ENCODE peak calls at places on chromosomes 12 and 14, in eight cellular contexts. P is hepatocyte, H is dorsolateral prefrontal cortex, E is pancreas, X is lower leg skin, W is sigmoid colon, B is esophagus squamous epithelium, K is brain microvascular endothelial cell. O is an unnamed sample.

GRCh38 chr14:52446355-52446754 is 106.0 kb downstream of the TXNDC16 start:
- DNase-seq in P (peak), E (no peak), B (no peak), K (no peak), X (no peak), W (no peak), H (no peak), O (no peak)

GRCh38 chr12:4910502-4911315 is 1.0 kb downstream of the KCNA1 start:
- DNase-seq in W (no peak), K (no peak), E (no peak), X (no peak), P (no peak), B (no peak), H (no peak), O (no peak)

GRCh38 chr14:63282997-63283396 is 35.7 kb downstream of the GPHB5 start:
- DNase-seq in W (no peak), H (no peak), K (no peak), P (no peak), E (no peak), B (no peak), X (no peak), O (no peak)

GRCh38 chr12:57193706-57194245 is 22.8 kb upstream of the NXPH4 start:
- DNase-seq in B (no peak), W (no peak), K (no peak), H (no peak), E (no peak), P (no peak), X (no peak), O (no peak)

GRCh38 chr14:77039285-77040058 is 11.0 kb upstream of the IRF2BPL start:
- DNase-seq in P (peak), H (no peak), E (no peak), W (no peak), B (no peak), K (no peak), X (no peak), O (no peak)

GRCh38 chr12:32049956-32050355 is 56.7 kb upstream of the BICD1 start:
- DNase-seq in K (no peak), B (no peak), X (no peak), W (no peak), H (no peak), P (no peak), E (no peak), O (no peak)

GRCh38 chr12:10018390-10018789 is 8.0 kb downstream of the CLEC12B start:
- DNase-seq in P (no peak), K (no peak), W (no peak), H (no peak), E (no peak), B (no peak), X (no peak), O (no peak)

GRCh38 chr12:7144414-7145120 is 14.4 kb downstream of the CLSTN3 start:
- DNase-seq in E (no peak), B (no peak), H (no peak), X (no peak), K (no peak), P (peak), W (peak), O (no peak)

GRCh38 chr12:121420109-121420508 is 20.2 kb downstream of the RNF34 start:
- DNase-seq in P (no peak), X (no peak), B (no peak), E (no peak), W (no peak), K (no peak), H (no peak), O (no peak)

GRCh38 chr14:28751467-28752058 is 15.0 kb upstream of the FOXG1 start:
- DNase-seq in P (peak), W (no peak), E (peak), K (peak), H (no peak), X (no peak), B (no peak), O (peak)

GRCh38 chr14:64766430-64767151 is 62.4 kb downstream of the PLEKHG3 start:
- DNase-seq in H (no peak), B (no peak), E (no peak), K (no peak), P (no peak), X (no peak), W (peak), O (no peak)

GRCh38 chr14:44846232-44846824 is 115.4 kb downstream of the KLHL28 start:
- DNase-seq in E (peak), W (no peak), P (peak), H (no peak), K (peak), X (no peak), B (no peak), O (peak)

GRCh38 chr12:108612788-108613282 is 15.0 kb upstream of the TMEM119 start:
- DNase-seq in B (no peak), W (no peak), E (no peak), K (no peak), X (no peak), P (no peak), H (no peak), O (no peak)

GRCh38 chr12:1644523-1645438 is 15.8 kb downstream of the WNT5B start:
- DNase-seq in H (peak), X (peak), P (peak), E (peak), K (peak), B (no peak), W (peak), O (no peak)

GRCh38 chr14:68621400-68622365 is 171.2 kb downstream of the ZFP36L1 start:
- DNase-seq in E (no peak), X (peak), W (no peak), H (no peak), B (no peak), K (peak), P (no peak), O (no peak)

GRCh38 chr14:103748539-103748867 is 32.9 kb downstream of the ZFYVE21 start:
- DNase-seq in X (no peak), P (no peak), B (no peak), K (no peak), W (peak), E (no peak), H (no peak), O (no peak)

GRCh38 chr14:93011650-93012317 is 88.8 kb downstream of the CHGA start:
- DNase-seq in E (no peak), W (no peak), P (no peak), H (peak), X (no peak), K (no peak), B (no peak), O (no peak)

GRCh38 chr12:57224973-57225679 is 4.4 kb upstream of the SHMT2 start:
- DNase-seq in H (no peak), E (peak), X (no peak), B (no peak), P (peak), K (no peak), W (peak), O (peak)

GRCh38 chr14:49950275-49951250 is 57.7 kb downstream of the ARF6 start:
- DNase-seq in B (no peak), H (no peak), P (no peak), W (no peak), K (no peak), X (peak), E (peak), O (peak)

GRCh38 chr12:43370299-43370698 is 181.7 kb downstream of the ADAMTS20 start:
- DNase-seq in B (no peak), H (no peak), W (no peak), P (no peak), E (no peak), K (peak), X (no peak), O (peak)

GRCh38 chr14:45065540-45065939 is 18.4 kb upstream of the PRPF39 start:
- DNase-seq in K (no peak), X (no peak), P (no peak), B (no peak), W (no peak), E (no peak), H (no peak), O (no peak)

GRCh38 chr12:65940744-65941143 is 116.5 kb downstream of the HMGA2 start:
- DNase-seq in P (no peak), X (no peak), E (no peak), K (no peak), B (no peak), W (no peak), H (no peak), O (no peak)

GRCh38 chr12:121568503-121568902 is 12.3 kb downstream of the KDM2B start:
- DNase-seq in E (no peak), B (no peak), H (no peak), P (no peak), W (no peak), K (no peak), X (no peak), O (no peak)

GRCh38 chr14:99562848-99563748 is 40.9 kb downstream of the CCDC85C start:
- DNase-seq in X (no peak), P (peak), H (peak), K (peak), E (peak), B (no peak), W (peak), O (peak)

GRCh38 chr14:25841226-25841625 is 756.6 kb downstream of the NOVA1 start:
- DNase-seq in X (no peak), K (no peak), E (no peak), P (no peak), W (no peak), B (no peak), H (no peak), O (no peak)

GRCh38 chr14:32361674-32362073 is 32.6 kb downstream of the AKAP6 start:
- DNase-seq in P (no peak), H (no peak), X (no peak), B (no peak), E (no peak), W (no peak), K (no peak), O (no peak)

GRCh38 chr12:67039995-67040860 is 228.9 kb upstream of the CAND1 start:
- DNase-seq in W (no peak), P (no peak), X (no peak), E (no peak), H (no peak), B (no peak), K (no peak), O (no peak)

GRCh38 chr12:6113691-6114475 is 10.6 kb downstream of the VWF start:
- DNase-seq in W (no peak), X (no peak), E (no peak), P (no peak), B (no peak), H (no peak), K (no peak), O (no peak)

GRCh38 chr14:101636081-101636560 is 74.8 kb downstream of the DIO3 start:
- DNase-seq in W (no peak), P (no peak), X (no peak), K (no peak), H (no peak), E (no peak), B (no peak), O (no peak)

GRCh38 chr12:57609781-57610552 is 1.3 kb upstream of the ARHGEF25 start:
- DNase-seq in K (no peak), E (no peak), W (no peak), B (no peak), X (no peak), H (no peak), P (no peak), O (no peak)

GRCh38 chr14:71165121-71165574 is 257.9 kb downstream of the PCNX1 start:
- DNase-seq in B (no peak), E (peak), W (no peak), X (no peak), K (no peak), P (peak), H (no peak), O (peak)

GRCh38 chr12:3670083-3670620 is 82.8 kb downstream of the CRACR2A start:
- DNase-seq in W (no peak), K (no peak), E (no peak), P (no peak), X (no peak), B (no peak), H (no peak), O (no peak)

GRCh38 chr14:104530651-104531050 is 48.9 kb upstream of the C14orf180 start:
- DNase-seq in W (peak), K (no peak), B (no peak), X (no peak), E (no peak), P (no peak), H (no peak), O (no peak)

GRCh38 chr14:95206534-95206933 is 49.2 kb upstream of the DICER1 start:
- DNase-seq in K (no peak), E (no peak), B (no peak), P (no peak), H (no peak), X (no peak), W (no peak), O (no peak)

GRCh38 chr14:60008042-60008441 is 83.7 kb upstream of the PCNX4 start:
- DNase-seq in H (no peak), K (no peak), X (no peak), B (no peak), P (no peak), E (no peak), W (no peak), O (no peak)

GRCh38 chr12:6852651-6853354 is 853 bp downstream of the USP5 start:
- DNase-seq in K (peak), H (peak), W (peak), B (no peak), X (peak), P (peak), E (peak), O (peak)

GRCh38 chr12:49703647-49704137 is 3.5 kb downstream of the FMNL3 start:
- DNase-seq in X (no peak), H (no peak), E (no peak), B (no peak), P (no peak), K (peak), W (no peak), O (no peak)

GRCh38 chr12:89421093-89421835 is 69.0 kb upstream of the DUSP6 start:
- DNase-seq in E (no peak), B (no peak), K (no peak), H (no peak), W (no peak), X (no peak), P (no peak), O (no peak)
- TF ChIP-seq CTCF in E (no peak), B (no peak), K (peak), H (no peak), W (no peak), X (no peak), P (no peak), O (no peak)

DNA sequence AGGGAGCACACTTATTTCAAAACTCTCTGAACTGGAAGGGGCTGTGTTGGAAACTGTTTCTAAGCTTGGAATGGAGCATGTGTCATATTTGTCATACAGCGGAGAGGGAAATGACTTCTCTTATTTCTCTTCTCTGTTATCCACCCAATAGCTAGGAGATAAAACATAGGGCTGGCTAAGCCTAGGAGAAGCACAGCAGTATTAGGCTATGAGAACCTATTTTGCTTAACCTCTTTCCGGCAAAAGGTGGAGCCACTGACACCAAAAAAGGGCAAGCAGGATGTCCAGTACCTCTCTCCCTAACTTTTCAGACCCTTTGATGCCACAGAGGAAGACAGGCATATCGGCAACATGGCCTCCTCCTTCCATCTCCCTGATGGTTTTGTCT is 148.3 kb downstream of the CRADD start:
- DNase-seq in W (no peak), P (no peak), B (no peak), H (no peak), X (no peak), K (no peak), E (no peak), O (no peak)
- TF ChIP-seq CTCF in W (no peak), P (no peak), B (no peak), H (no peak), X (no peak), K (no peak), E (no peak), O (no peak)

DNA sequence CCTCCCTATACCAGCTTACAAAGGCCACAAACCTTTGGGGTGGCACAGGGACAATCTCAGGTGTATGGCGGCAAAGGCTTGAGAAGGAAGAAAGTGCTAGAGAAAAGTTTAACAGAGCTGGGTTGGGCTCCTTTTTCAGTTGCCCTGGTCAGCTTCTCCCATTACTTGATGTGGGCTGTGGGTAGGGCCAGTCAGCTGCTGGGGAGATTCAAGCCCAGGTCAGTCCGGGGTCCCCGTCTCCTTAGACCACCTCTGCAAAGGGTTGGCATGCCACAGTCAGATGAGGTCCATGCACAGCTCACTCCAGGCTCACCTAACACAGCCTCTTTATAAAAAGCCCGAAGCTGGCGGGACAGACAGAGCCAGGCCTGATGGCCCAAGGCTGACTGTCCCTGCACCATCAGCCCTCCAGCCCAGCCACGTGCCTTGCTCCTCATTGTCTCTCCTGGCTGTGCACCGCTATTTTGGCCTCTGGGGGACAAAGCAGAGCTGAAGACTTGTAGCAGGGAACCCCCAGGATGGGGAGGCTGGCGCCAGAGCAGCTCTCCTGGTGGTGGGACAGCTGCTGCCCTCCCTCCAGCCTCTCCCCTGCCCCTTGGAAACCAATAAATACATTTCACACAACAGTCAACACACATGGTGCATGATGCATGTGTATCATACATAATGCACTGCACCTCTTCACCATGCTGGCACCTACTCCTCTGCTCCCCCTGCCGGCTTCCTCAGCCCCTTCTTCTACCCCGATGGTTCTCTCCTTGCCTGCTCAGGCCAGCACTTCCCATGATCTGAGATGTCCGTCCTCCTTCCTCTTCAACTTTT is 61.7 kb upstream of the DDX11 start:
- DNase-seq in H (no peak), B (no peak), W (peak), E (no peak), P (no peak), X (no peak), K (no peak), O (no peak)
- TF ChIP-seq CTCF in H (no peak), B (no peak), W (no peak), E (no peak), P (peak), X (no peak), K (peak), O (no peak)

DNA sequence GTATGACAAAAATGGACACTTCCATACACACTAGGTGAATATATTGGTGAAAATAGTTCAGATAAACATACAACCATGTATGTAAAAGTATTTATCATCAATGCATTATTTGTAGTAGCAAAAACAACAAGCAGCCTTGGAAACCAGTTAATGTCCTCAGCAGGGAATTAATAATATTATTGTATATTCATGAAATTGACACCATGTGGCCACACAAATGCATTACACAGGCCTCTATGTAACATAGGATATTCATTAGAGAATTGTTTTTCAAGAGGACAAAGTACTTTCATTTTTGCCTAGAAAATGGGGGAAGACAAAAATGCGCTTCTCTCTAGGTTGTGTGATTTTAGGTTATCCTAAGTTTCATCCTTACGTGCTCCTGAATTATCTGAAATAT is 24.3 kb downstream of the SPRING1 start:
- DNase-seq in P (no peak), H (no peak), K (no peak), X (no peak), E (no peak), B (no peak), W (no peak), O (no peak)
- TF ChIP-seq CTCF in P (no peak), H (no peak), K (no peak), X (no peak), E (no peak), B (no peak), W (no peak), O (no peak)

GRCh38 chr12:95073698-95074520 is 491 bp upstream of the NR2C1 start:
- DNase-seq in W (no peak), X (no peak), B (no peak), K (no peak), E (peak), H (peak), P (no peak), O (no peak)
- TF ChIP-seq CTCF in W (peak), X (no peak), B (peak), K (peak), E (peak), H (peak), P (peak), O (peak)

GRCh38 chr14:22657861-22658260 is 13.7 kb upstream of the OR6J1 start:
- DNase-seq in E (no peak), B (no peak), W (no peak), K (peak), H (no peak), P (no peak), X (no peak), O (no peak)
- TF ChIP-seq CTCF in E (no peak), B (peak), W (no peak), K (peak), H (no peak), P (peak), X (no peak), O (no peak)

O was measured in Calu3.